ENCODE peak calls at places on chromosomes 4 and X, in four cellular contexts. F is endothelial cell of umbilical vein, O is GM23338, T is transverse colon. Z is an unnamed sample.

GRCh38 chrX:69306063-69306404 is 140.8 kb upstream of the PJA1 start:
- DNase-seq in F (no peak), O (no peak), T (no peak), Z (no peak)

GRCh38 chr4:140641789-140642439 is 73.2 kb upstream of the UCP1 start:
- DNase-seq in F (no peak), O (peak; percentile 75), T (no peak), Z (no peak)

GRCh38 chr4:134952305-134952704 is 750.7 kb upstream of the PABPC4L start:
- DNase-seq in F (no peak), O (no peak), T (no peak), Z (no peak)

GRCh38 chr4:48022192-48022799 is 5.7 kb downstream of the NIPAL1 start:
- DNase-seq in F (no peak), O (no peak), T (no peak), Z (no peak)

GRCh38 chr4:7842384-7843279 is 97.0 kb downstream of the AFAP1 start:
- DNase-seq in F (peak; percentile 95), O (no peak), T (peak; percentile 33), Z (no peak)

GRCh38 chr4:101415962-101416361 is 68.6 kb upstream of the PPP3CA start:
- DNase-seq in F (no peak), O (no peak), T (no peak), Z (no peak)

GRCh38 chrX:17359500-17359899 is 15.5 kb upstream of the NHS start:
- DNase-seq in F (no peak), O (no peak), T (no peak), Z (no peak)

GRCh38 chr4:123107444-123108252 is 185.3 kb upstream of the NUDT6 start:
- DNase-seq in F (no peak), O (no peak), T (no peak), Z (no peak)

GRCh38 chrX:2351321-2351720 is 149.5 kb downstream of the DHRSX start:
- DNase-seq in F (peak; percentile 8), O (no peak), T (no peak), Z (no peak)

GRCh38 chr4:10889819-10890218 is 205.3 kb upstream of the CLNK start:
- DNase-seq in F (no peak), O (peak; percentile 5), T (no peak), Z (no peak)

GRCh38 chr4:94995684-94996394 is 238.1 kb downstream of the BMPR1B start:
- DNase-seq in F (peak; percentile 67), O (peak; percentile 58), T (no peak), Z (no peak)

GRCh38 chrX:40845331-40845911 is 110.1 kb upstream of the MED14 start:
- DNase-seq in F (peak; percentile 30), O (peak; percentile 85), T (no peak), Z (no peak)

GRCh38 chr4:8200302-8200975 is 1.3 kb downstream of the SH3TC1 start:
- DNase-seq in F (peak; percentile 62), O (no peak), T (peak; percentile 50), Z (no peak)

GRCh38 chrX:9573282-9574106 is 108.6 kb downstream of the TBL1X start:
- DNase-seq in F (no peak), O (peak; percentile 38), T (no peak), Z (no peak)

GRCh38 chr4:37648084-37648817 is 37.9 kb downstream of the RELL1 start:
- DNase-seq in F (peak; percentile 90), O (no peak), T (peak; percentile 74), Z (peak; percentile 70)

GRCh38 chr4:101200561-101200960 is 146.8 kb downstream of the PPP3CA start:
- DNase-seq in F (peak; percentile 94), O (no peak), T (no peak), Z (peak; percentile 38)

GRCh38 chr4:106529348-106530033 is 160.9 kb upstream of the GIMD1 start:
- DNase-seq in F (peak; percentile 72), O (no peak), T (no peak), Z (no peak)

DNA sequence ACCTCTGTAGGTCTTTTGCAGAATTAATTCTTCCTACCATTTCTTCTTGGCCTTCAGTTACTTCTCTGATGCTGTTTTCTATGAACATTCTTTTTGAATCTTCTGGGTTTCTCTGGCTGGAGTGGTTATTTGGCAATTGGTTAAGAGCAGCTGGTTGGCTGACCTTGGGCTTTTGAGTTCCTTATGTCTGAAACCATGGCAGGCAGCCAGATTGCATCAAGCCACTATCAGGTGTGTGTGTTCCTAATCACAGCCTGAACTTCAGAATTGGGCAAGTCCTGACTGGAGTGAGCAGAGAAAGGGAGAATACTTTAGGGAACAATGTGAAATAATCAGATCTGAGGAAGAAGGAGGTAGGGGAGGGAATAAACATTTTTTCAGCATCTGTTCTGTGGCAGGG is 90.2 kb downstream of the ARHGAP10 start:
- DNase-seq in F (peak; percentile 37), O (no peak), T (peak; percentile 58), Z (peak; percentile 60)
- TF ChIP-seq POLR2AphosphoS5 in F (no peak), O (no peak), T (no peak), Z (peak; percentile 32)

DNA sequence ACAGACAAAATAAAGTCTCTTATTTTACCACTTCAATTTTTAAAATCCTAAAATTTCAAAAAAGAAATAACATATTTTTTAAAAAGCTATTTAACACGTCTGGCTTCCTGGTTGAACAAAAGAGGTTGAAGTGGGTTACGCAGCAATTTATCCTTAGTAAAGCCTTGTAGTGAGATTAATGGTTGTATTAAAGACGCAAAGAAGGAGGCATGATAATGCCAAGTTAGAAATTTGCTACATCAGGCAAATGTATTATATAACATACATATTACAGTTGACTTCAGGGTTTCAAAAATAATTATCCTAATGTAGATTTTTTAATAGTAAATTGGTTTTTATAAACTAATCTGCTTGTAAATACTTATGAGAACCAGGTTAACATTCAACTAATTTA is 35.3 kb downstream of the ANKRD17 start:
- DNase-seq in F (no peak), O (no peak), T (no peak), Z (no peak)
- H3K4me3 ChIP-seq in F (peak overlapping the region; percentile 99), O (no peak overlapping the region), T (peak overlapping the region; percentile 60), Z (no peak overlapping the region)

GRCh38 chr4:54165011-54165410 is 64.1 kb upstream of the PDGFRA start:
- DNase-seq in F (no peak), O (no peak), T (no peak), Z (no peak)

GRCh38 chr4:54167508-54167907 is 61.6 kb upstream of the PDGFRA start:
- DNase-seq in F (no peak), O (no peak), T (no peak), Z (no peak)

GRCh38 chr4:54169176-54169575 is 59.9 kb upstream of the PDGFRA start:
- DNase-seq in F (no peak), O (no peak), T (no peak), Z (no peak)

GRCh38 chr4:54159543-54159942 is 59.6 kb downstream of the GSX2 start:
- DNase-seq in F (no peak), O (no peak), T (no peak), Z (no peak)

GRCh38 chr4:54165438-54165837 is 63.7 kb upstream of the PDGFRA start:
- DNase-seq in F (no peak), O (no peak), T (no peak), Z (no peak)
- H3K27me3 ChIP-seq in F (no peaks in the 10 kb centered on the region), O (no peaks in the 10 kb centered on the region), T (peaks cover 10% of the 10 kb centered on the region), Z (no peaks in the 10 kb centered on the region)

GRCh38 chr4:56907489-56908205 is at the start of gene REST:
- DNase-seq in F (peak; percentile 68), O (peak; percentile 97), T (peak; percentile 88), Z (no peak)
- TF ChIP-seq POLR2AphosphoS5 in F (peak; percentile 42), O (no peak), T (no peak), Z (no peak)

DNA sequence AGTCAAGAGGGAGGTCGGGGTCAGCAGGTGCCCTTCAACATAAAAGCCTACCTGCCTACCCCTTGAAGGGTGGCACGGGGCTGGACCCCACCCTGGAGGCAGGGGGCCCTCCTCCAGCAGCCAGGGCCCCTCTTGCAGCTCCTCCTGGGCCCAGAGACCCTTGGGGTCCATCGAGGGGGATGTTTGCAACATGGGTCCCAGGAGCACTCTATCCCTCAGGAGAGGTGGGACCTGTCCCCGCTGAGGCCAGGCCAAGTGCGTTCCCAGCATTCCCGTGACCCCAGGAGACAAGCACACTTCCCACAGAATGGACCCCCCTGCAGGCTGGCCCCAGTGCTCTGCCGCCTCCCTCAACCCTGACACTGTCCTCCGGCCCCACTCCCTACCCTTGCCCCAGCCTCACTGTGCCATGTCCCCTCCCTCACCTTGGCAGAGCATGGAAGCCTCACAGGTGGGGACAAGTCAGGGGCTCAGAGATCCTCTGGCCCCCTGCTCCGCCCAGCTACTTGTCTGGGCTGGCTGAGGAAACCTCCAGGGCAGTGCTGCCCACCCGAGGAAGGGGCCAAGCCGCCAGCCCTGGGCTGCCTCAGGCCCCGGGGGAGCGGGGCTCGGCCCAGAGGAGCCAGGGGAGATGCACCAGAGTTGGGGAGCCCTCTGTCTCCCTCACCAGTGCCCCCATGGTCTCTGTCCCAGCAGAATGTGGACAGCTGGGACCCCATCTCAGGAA is 2.2 kb downstream of the MXD4 start:
- DNase-seq in F (no peak), O (no peak), T (peak; percentile 7), Z (no peak)
- H3K4me3 ChIP-seq in F (no peak overlapping the region), O (no peak overlapping the region), T (peak overlapping the region; percentile 100), Z (no peak overlapping the region)

GRCh38 chr4:109205186-109205585 is 97.3 kb downstream of the COL25A1 start:
- DNase-seq in F (no peak), O (no peak), T (no peak), Z (no peak)
- H3K27me3 ChIP-seq in F (no peaks in the 10 kb centered on the region), O (no peaks in the 10 kb centered on the region), T (no peaks in the 10 kb centered on the region), Z (no peaks in the 10 kb centered on the region)

DNA sequence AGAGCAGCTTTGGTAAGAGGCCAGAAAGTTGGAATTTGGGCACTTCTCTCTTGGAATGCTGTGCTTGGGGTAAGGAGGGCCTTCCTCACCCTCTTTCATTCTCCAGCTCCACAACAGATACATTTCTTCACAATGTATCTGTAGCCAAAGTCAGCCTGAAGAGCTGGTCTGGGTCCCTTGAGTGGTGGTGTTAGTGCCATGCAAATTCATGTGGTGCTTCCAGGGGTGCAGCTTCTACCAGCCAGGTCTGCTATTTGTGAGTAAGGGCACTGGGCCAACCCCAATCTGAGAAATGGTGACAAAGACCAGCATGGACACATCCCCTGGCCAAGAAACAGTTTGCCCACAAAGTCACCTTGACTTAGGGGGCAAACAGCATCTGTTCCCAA is 17.8 kb downstream of the AMER1 start:
- DNase-seq in F (no peak), O (no peak), T (no peak), Z (no peak)
- TF ChIP-seq POLR2AphosphoS5 in F (no peak), O (no peak), T (no peak), Z (no peak)

GRCh38 chr4:80268936-80269335 is 2.5 kb downstream of the FGF5 start:
- DNase-seq in F (no peak), O (no peak), T (no peak), Z (no peak)

GRCh38 chr4:80266902-80267380 is 477 bp downstream of the FGF5 start:
- DNase-seq in F (peak; percentile 15), O (peak; percentile 49), T (no peak), Z (peak; percentile 44)

GRCh38 chr4:80266267-80266901 is at the start of gene FGF5:
- DNase-seq in F (peak; percentile 38), O (peak; percentile 53), T (peak; percentile 36), Z (peak; percentile 36)

GRCh38 chr4:80270321-80270720 is 3.9 kb downstream of the FGF5 start:
- DNase-seq in F (no peak), O (no peak), T (no peak), Z (no peak)

GRCh38 chr4:80268081-80268823 is 1.8 kb downstream of the FGF5 start:
- DNase-seq in F (no peak), O (peak; percentile 56), T (no peak), Z (no peak)
- H3K4me3 ChIP-seq in F (no peak overlapping the region), O (peak overlapping the region; percentile 56), T (no peak overlapping the region), Z (no peak overlapping the region)

DNA sequence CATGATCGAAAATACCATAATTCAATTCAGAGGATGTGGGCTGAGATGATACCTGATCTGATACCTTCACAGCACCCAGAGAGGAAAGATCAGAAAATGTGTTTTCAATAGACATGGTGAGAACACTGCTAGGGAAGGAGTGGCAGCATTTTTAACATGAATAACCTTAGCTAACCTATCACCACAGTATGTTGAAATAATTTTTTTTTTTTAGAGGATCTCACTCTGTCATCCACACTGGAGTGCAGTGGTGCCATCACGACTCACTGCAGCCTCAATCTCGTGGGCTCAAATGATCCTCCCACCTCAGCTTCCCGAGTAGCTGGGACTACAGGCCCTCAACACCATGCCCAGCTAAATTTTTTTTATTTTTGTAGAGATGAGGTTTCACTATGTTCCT is 90.5 kb upstream of the RAPGEF2 start:
- DNase-seq in F (no peak), O (no peak), T (no peak), Z (no peak)
- H3K27me3 ChIP-seq in F (no peaks in the 10 kb centered on the region), O (no peaks in the 10 kb centered on the region), T (no peaks in the 10 kb centered on the region), Z (no peaks in the 10 kb centered on the region)

Z was measured in HL-60.